ENCODE peak calls at places on chromosomes 6 and 20, in four cellular contexts. R is Karpas-422, N is HCT116, G is HepG2. A is an unnamed sample. For H3K4me1 and H3K79me2, the result is how much of the 10 kb centered on the place peaks cover.

GRCh38 chr6:31971993-31972708 is at the start of gene DXO:
- DNase-seq in R (peak), N (peak), G (peak), A (peak)

GRCh38 chr6:108167449-108167903 is 1.7 kb downstream of the NR2E1 start:
- DNase-seq in R (no peak), G (no peak), N (no peak), A (no peak)

GRCh38 chr20:21701171-21701876 is 4.1 kb upstream of the PAX1 start:
- DNase-seq in G (no peak), R (no peak), N (no peak), A (no peak)

GRCh38 chr20:15862178-15862577 is 711.1 kb downstream of the KIF16B start:
- DNase-seq in G (no peak), R (no peak), N (no peak), A (no peak)

GRCh38 chr6:68638225-68638900 is 3.3 kb downstream of the ADGRB3 start:
- DNase-seq in R (peak), N (no peak), G (peak), A (peak)

GRCh38 chr6:106746660-106747059 is 117.3 kb downstream of the QRSL1 start:
- DNase-seq in R (peak), G (peak), N (no peak), A (peak)

GRCh38 chr20:44526129-44526528 is 4.3 kb upstream of the SERINC3 start:
- DNase-seq in R (no peak), N (peak), G (peak), A (peak)

GRCh38 chr20:39630215-39630614 is 668.1 kb downstream of the DHX35 start:
- DNase-seq in N (no peak), R (no peak), G (no peak), A (no peak)

GRCh38 chr6:130524552-130524951 is 158.7 kb downstream of the TMEM200A start:
- DNase-seq in G (no peak), N (no peak), R (no peak), A (no peak)

GRCh38 chr20:31691646-31692275 is 30.9 kb downstream of the BCL2L1 start:
- DNase-seq in R (peak), N (no peak), G (no peak), A (no peak)

GRCh38 chr6:27752038-27752885 is 159.9 kb downstream of the OR2B2 start:
- DNase-seq in G (peak), N (peak), R (peak), A (peak)

GRCh38 chr20:14921546-14921945 is 584.1 kb upstream of the FLRT3 start:
- DNase-seq in R (no peak), N (no peak), G (no peak), A (peak)

GRCh38 chr20:1317545-1318255 is 11.2 kb downstream of the SDCBP2 start:
- DNase-seq in R (no peak), N (no peak), G (no peak), A (peak)

GRCh38 chr6:97081010-97081573 is 156.6 kb downstream of the KLHL32 start:
- DNase-seq in R (no peak), N (no peak), G (no peak), A (no peak)

GRCh38 chr20:2521369-2522305 is 12.9 kb upstream of the ZNF343 start:
- DNase-seq in N (peak), G (peak), R (peak), A (peak)

GRCh38 chr6:166394036-166394892 is 11.5 kb upstream of the MPC1 start:
- DNase-seq in R (no peak), G (peak), N (no peak), A (no peak)

GRCh38 chr20:52923123-52923543 is 49.0 kb upstream of the TSHZ2 start:
- DNase-seq in G (no peak), R (no peak), N (no peak), A (peak)

GRCh38 chr6:161465403-161465802 is 191.5 kb upstream of the AGPAT4 start:
- DNase-seq in G (no peak), R (no peak), N (no peak), A (no peak)

GRCh38 chr6:40583694-40584093 is 3.5 kb downstream of the LRFN2 start:
- DNase-seq in G (no peak), N (no peak), R (no peak), A (no peak)

GRCh38 chr6:154580397-154581135 is 70.1 kb upstream of the CNKSR3 start:
- DNase-seq in R (no peak), N (no peak), G (no peak), A (no peak)

GRCh38 chr6:135535989-135536414 is 38.5 kb upstream of the AHI1 start:
- DNase-seq in G (peak), N (peak), R (peak), A (peak)

GRCh38 chr20:17645546-17646208 is 36.4 kb downstream of the RRBP1 start:
- DNase-seq in G (no peak), N (no peak), R (no peak), A (no peak)

GRCh38 chr20:62377615-62378085 is 9.3 kb upstream of the RPS21 start:
- DNase-seq in G (no peak), N (no peak), R (no peak), A (no peak)

GRCh38 chr20:62381202-62381797 is 5.6 kb upstream of the RPS21 start:
- DNase-seq in N (no peak), R (no peak), G (no peak), A (no peak)

GRCh38 chr20:62376112-62377063 is 9.3 kb upstream of the LAMA5 start:
- DNase-seq in N (no peak), R (no peak), G (peak), A (peak)

GRCh38 chr20:62377064-62377461 is 9.8 kb upstream of the RPS21 start:
- DNase-seq in R (no peak), G (no peak), N (no peak), A (no peak)

GRCh38 chr20:62378215-62378614 is 8.7 kb upstream of the RPS21 start:
- DNase-seq in G (no peak), R (no peak), N (no peak), A (peak)
- H3K4me1 ChIP-seq in G (half or more), R (under half), N (half or more), A (under half)

GRCh38 chr6:33318426-33319073 is 1.0 kb upstream of the ZBTB22 start:
- DNase-seq in N (no peak), R (no peak), G (no peak), A (no peak)
- H3K79me2 ChIP-seq in N (under half), R (under half), G (under half), A (under half)

GRCh38 chr6:36029464-36029863 is 1.9 kb downstream of the MAPK14 start:
- DNase-seq in N (no peak), R (peak), G (peak), A (peak)

GRCh38 chr6:36028887-36029324 is 1.3 kb downstream of the MAPK14 start:
- DNase-seq in R (peak), N (no peak), G (peak), A (peak)

GRCh38 chr6:36025932-36026327 is 1.5 kb upstream of the SLC26A8 start:
- DNase-seq in N (no peak), G (peak), R (no peak), A (peak)

GRCh38 chr6:36028088-36028886 is 679 bp downstream of the MAPK14 start:
- DNase-seq in R (peak), N (no peak), G (peak), A (peak)

GRCh38 chr6:36027501-36028087 is at the start of gene MAPK14:
- DNase-seq in N (peak), R (peak), G (peak), A (peak)
- H3K9ac ChIP-seq in N (peak), R (peak), G (peak), A (peak)

GRCh38 chr6:37820713-37821069 is 1.2 kb downstream of the ZFAND3 start:
- DNase-seq in G (no peak), N (no peak), R (no peak), A (no peak)
- H3K4me1 ChIP-seq in G (half or more), N (under half), R (under half), A (under half)

GRCh38 chr20:58407201-58407873 is 18.3 kb downstream of the VAPB start:
- DNase-seq in G (no peak), N (no peak), R (peak), A (peak)
- H3K79me2 ChIP-seq in G (half or more), N (half or more), R (half or more), A (half or more)

A was measured in fibroblast of lung.